ENCODE peak calls at places on chromosome 12, in nine cellular contexts. U is small intestine; I is retina; J is natural killer cell treated with Interleukin-12 subunit alpha and Interleukin-12 subunit beta and Interleukin-15 and Interleukin-18, amount 100 ng/mL, for 72 hours; S is ovary; H is NCI-H187 treated with DMSO at 0.1 percent for 48 hours; N is activated CD4-positive, alpha-beta T cell treated with anti-CD3 and anti-CD28 coated beads, Interleukin-2, amount 50 U/mL, for 1 hour; V is NCI-H1092 treated with DMSO at 0.1 percent for 48 hours; W is T-helper 1 cell. F is an unnamed sample.

GRCh38 chr12:111766608-111767361 is at the start of gene ALDH2:
- DNase-seq in U (peak), I (peak), J (no peak), S (peak), H (no peak), N (peak), V (peak), W (no peak), F (no peak)

GRCh38 chr12:123532021-123532420 is 1.5 kb downstream of the RILPL1 start:
- DNase-seq in U (no peak), I (no peak), J (no peak), S (no peak), H (no peak), N (no peak), V (no peak), W (no peak), F (no peak)

GRCh38 chr12:26032719-26033241 is 74.3 kb downstream of the RASSF8 start:
- DNase-seq in U (no peak), I (no peak), J (no peak), S (no peak), H (no peak), N (no peak), V (no peak), W (no peak), F (no peak)

GRCh38 chr12:113413488-113413939 is 8.7 kb upstream of the SDSL start:
- DNase-seq in U (no peak), I (no peak), J (no peak), S (no peak), H (no peak), N (no peak), V (no peak), W (no peak), F (no peak)

GRCh38 chr12:27550653-27550975 is 26.6 kb downstream of the PPFIBP1 start:
- DNase-seq in U (no peak), I (no peak), J (no peak), S (no peak), H (no peak), N (no peak), V (no peak), W (no peak), F (no peak)

GRCh38 chr12:53067993-53068770 is 11.0 kb downstream of the SPRYD3 start:
- DNase-seq in U (no peak), I (no peak), J (no peak), S (peak), H (no peak), N (no peak), V (no peak), W (no peak), F (no peak)

GRCh38 chr12:103780093-103780440 is 61.0 kb downstream of the NT5DC3 start:
- DNase-seq in U (no peak), I (no peak), J (no peak), S (no peak), H (no peak), N (no peak), V (no peak), W (no peak), F (no peak)

GRCh38 chr12:2891240-2892053 is 756 bp downstream of the TULP3 start:
- DNase-seq in U (peak), I (no peak), J (peak), S (no peak), H (no peak), N (peak), V (peak), W (no peak), F (peak)

GRCh38 chr12:49921936-49922335 is 18.2 kb upstream of the FAIM2 start:
- DNase-seq in U (no peak), I (no peak), J (no peak), S (no peak), H (no peak), N (no peak), V (no peak), W (no peak), F (no peak)

GRCh38 chr12:69623970-69624369 is 13.3 kb upstream of the LRRC10 start:
- DNase-seq in U (peak), I (no peak), J (no peak), S (peak), H (no peak), N (no peak), V (peak), W (no peak), F (no peak)

GRCh38 chr12:64747681-64748080 is 11.5 kb downstream of the GNS start:
- DNase-seq in U (no peak), I (no peak), J (no peak), S (no peak), H (no peak), N (no peak), V (no peak), W (no peak), F (no peak)

GRCh38 chr12:123120452-123121166 is 30.3 kb downstream of the PITPNM2 start:
- DNase-seq in U (no peak), I (no peak), J (no peak), S (no peak), H (no peak), N (peak), V (peak), W (no peak), F (no peak)

GRCh38 chr12:42326466-42327226 is 679 bp downstream of the PPHLN1 start:
- DNase-seq in U (peak), I (peak), J (no peak), S (no peak), H (no peak), N (peak), V (no peak), W (no peak), F (no peak)

GRCh38 chr12:49059063-49059384 is 1.6 kb downstream of the KMT2D start:
- DNase-seq in U (no peak), I (no peak), J (no peak), S (no peak), H (no peak), N (no peak), V (no peak), W (no peak), F (no peak)

GRCh38 chr12:65659681-65660080 is 164.6 kb upstream of the HMGA2 start:
- DNase-seq in U (no peak), I (no peak), J (no peak), S (no peak), H (no peak), N (no peak), V (no peak), W (no peak), F (no peak)

GRCh38 chr12:132027636-132028035 is 77.9 kb downstream of the EP400 start:
- DNase-seq in U (no peak), I (no peak), J (no peak), S (no peak), H (no peak), N (no peak), V (no peak), W (no peak), F (no peak)

GRCh38 chr12:48296586-48297396 is 53.9 kb downstream of the ZNF641 start:
- DNase-seq in U (peak), I (peak), J (no peak), S (peak), H (no peak), N (peak), V (no peak), W (no peak), F (no peak)

GRCh38 chr12:46299846-46300245 is 31.0 kb upstream of the SLC38A1 start:
- DNase-seq in U (no peak), I (no peak), J (no peak), S (no peak), H (peak), N (no peak), V (peak), W (no peak), F (no peak)

GRCh38 chr12:132496710-132497109 is 6.8 kb downstream of the FBRSL1 start:
- DNase-seq in U (no peak), I (no peak), J (no peak), S (no peak), H (no peak), N (no peak), V (no peak), W (no peak), F (no peak)

GRCh38 chr12:124466200-124467128 is 100.9 kb downstream of the NCOR2 start:
- DNase-seq in U (peak), I (no peak), J (peak), S (no peak), H (no peak), N (peak), V (no peak), W (peak), F (peak)

GRCh38 chr12:117049295-117049694 is 49.9 kb downstream of the TESC start:
- DNase-seq in U (no peak), I (no peak), J (no peak), S (no peak), H (no peak), N (no peak), V (no peak), W (no peak), F (no peak)

GRCh38 chr12:64178122-64178521 is 44.0 kb downstream of the KICS2 start:
- DNase-seq in U (no peak), I (no peak), J (no peak), S (no peak), H (no peak), N (no peak), V (no peak), W (no peak), F (no peak)

F was measured in T-helper 9 cell.